ENCODE peak calls at places on chromosomes 6 and 20, in five cellular contexts. B is psoas muscle, Q is pancreas, R is astrocyte of the cerebellum, Z is AG04450. X is an unnamed sample.

GRCh38 chr6:10093282-10093681 is 321.6 kb downstream of the TFAP2A start:
- DNase-seq in Z (no peak), B (no peak), R (no peak), Q (no peak), X (no peak)

GRCh38 chr20:1390552-1391403 is 2.1 kb downstream of the FKBP1A start:
- DNase-seq in Z (no peak), Q (no peak), B (no peak), R (no peak), X (no peak)

GRCh38 chr6:166862287-166862977 is 93.9 kb downstream of the RNASET2 start:
- DNase-seq in R (no peak), Z (no peak), Q (peak; percentile 65), B (no peak), X (peak; percentile 7)

GRCh38 chr6:167824591-167825041 is 2.1 kb upstream of the AFDN start:
- DNase-seq in R (peak; percentile 19), Q (no peak), B (no peak), Z (no peak), X (no peak)

GRCh38 chr20:58695895-58696375 is 3.3 kb downstream of the NPEPL1 start:
- DNase-seq in Z (no peak), Q (no peak), B (no peak), R (no peak), X (no peak)

GRCh38 chr6:161237176-161237575 is 36.7 kb downstream of the AGPAT4 start:
- DNase-seq in R (no peak), Z (no peak), B (no peak), Q (no peak), X (no peak)

GRCh38 chr6:6332873-6333272 is 12.4 kb upstream of the F13A1 start:
- DNase-seq in Q (no peak), Z (no peak), B (no peak), R (no peak), X (no peak)

GRCh38 chr6:54366647-54367327 is 58.5 kb downstream of the TINAG start:
- DNase-seq in R (no peak), B (no peak), Z (no peak), Q (no peak), X (peak; percentile 50)

GRCh38 chr6:41181566-41181965 is 18.6 kb upstream of the TREM2 start:
- DNase-seq in Q (no peak), B (no peak), Z (no peak), R (no peak), X (no peak)

GRCh38 chr20:6735913-6736845 is 31.3 kb upstream of the BMP2 start:
- DNase-seq in Q (no peak), Z (no peak), R (no peak), B (no peak), X (peak; percentile 61)

GRCh38 chr6:135833806-135834205 is 17.7 kb upstream of the PDE7B start:
- DNase-seq in B (no peak), Z (no peak), R (no peak), Q (no peak), X (no peak)

GRCh38 chr6:170114187-170114945 is 176.5 kb downstream of the DLL1 start:
- DNase-seq in Q (peak; percentile 12), Z (no peak), R (no peak), B (peak; percentile 24), X (no peak)

GRCh38 chr20:15965165-15965564 is 608.1 kb downstream of the KIF16B start:
- DNase-seq in R (no peak), Z (no peak), Q (no peak), B (no peak), X (no peak)

GRCh38 chr6:119110601-119111548 is 32.4 kb upstream of the FAM184A start:
- DNase-seq in Z (no peak), R (peak; percentile 43), Q (no peak), B (no peak), X (peak; percentile 78)

GRCh38 chr6:149109397-149110070 is 208.0 kb upstream of the TAB2 start:
- DNase-seq in Q (no peak), B (no peak), R (no peak), Z (no peak), X (no peak)

GRCh38 chr6:104527761-104528415 is 331.8 kb downstream of the HACE1 start:
- DNase-seq in B (no peak), R (peak; percentile 26), Z (no peak), Q (peak; percentile 53), X (peak; percentile 77)

GRCh38 chr6:26336355-26337198 is 28.4 kb upstream of the BTN3A2 start:
- DNase-seq in R (no peak), Z (no peak), Q (no peak), B (no peak), X (peak; percentile 66)

GRCh38 chr20:9071976-9072726 is 3.3 kb downstream of the PLCB4 start:
- DNase-seq in Z (no peak), Q (no peak), B (no peak), R (no peak), X (no peak)

GRCh38 chr20:44154521-44155001 is 32.4 kb downstream of the JPH2 start:
- DNase-seq in R (no peak), B (no peak), Z (no peak), Q (no peak), X (no peak)

DNA sequence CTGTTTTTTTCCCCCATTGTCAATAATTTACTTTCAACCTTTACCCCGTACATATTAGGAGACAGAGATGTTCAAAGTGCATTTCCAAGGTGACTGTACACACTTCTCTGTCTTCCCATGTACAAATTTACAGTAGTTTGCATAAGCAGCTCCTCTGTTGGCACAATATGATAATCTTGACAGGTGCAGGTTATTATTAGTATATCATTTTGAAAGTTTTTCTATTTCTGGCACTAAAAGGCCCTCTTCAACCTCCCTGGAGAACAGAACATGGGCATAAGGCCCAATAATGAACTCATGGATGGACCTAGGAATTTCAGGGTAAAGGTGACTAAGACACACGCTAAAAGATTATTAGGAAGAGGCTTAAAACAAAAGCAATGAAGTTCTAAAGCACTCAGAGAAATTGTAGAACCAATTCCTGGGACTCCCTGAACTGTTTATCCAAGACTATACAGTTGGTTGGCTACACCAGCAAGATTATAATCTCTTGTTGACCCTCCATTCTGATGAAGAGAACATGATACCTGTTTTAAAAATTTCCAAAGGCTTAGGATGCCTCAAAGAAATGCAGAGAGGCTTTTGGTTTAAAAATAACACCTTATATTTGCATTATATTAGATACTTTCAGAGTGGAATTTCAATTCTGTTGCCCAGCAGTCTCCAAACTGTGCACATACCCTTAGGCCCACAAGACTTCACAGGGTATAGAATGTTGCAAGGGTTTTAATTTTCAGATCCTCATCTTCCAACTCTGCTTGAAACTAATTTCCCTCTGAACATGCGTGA is 1.1 kb downstream of the AIG1 start:
- DNase-seq in Z (no peak), B (no peak), Q (no peak), R (no peak), X (no peak)
- H3K4me3 ChIP-seq in Z (peak overlapping the region; percentile 89), B (peak overlapping the region; percentile 70), Q (no peak overlapping the region), R (peak overlapping the region; percentile 65), X (no peak overlapping the region)

GRCh38 chr6:89116702-89117101 is 1.2 kb downstream of the SRSF12 start:
- DNase-seq in Z (no peak), R (no peak), Q (no peak), B (no peak), X (no peak)
- H3K4me3 ChIP-seq in Z (no peak overlapping the region), R (peak overlapping the region; percentile 57), Q (peak overlapping the region; percentile 55), B (peak overlapping the region; percentile 80), X (no peak overlapping the region)

DNA sequence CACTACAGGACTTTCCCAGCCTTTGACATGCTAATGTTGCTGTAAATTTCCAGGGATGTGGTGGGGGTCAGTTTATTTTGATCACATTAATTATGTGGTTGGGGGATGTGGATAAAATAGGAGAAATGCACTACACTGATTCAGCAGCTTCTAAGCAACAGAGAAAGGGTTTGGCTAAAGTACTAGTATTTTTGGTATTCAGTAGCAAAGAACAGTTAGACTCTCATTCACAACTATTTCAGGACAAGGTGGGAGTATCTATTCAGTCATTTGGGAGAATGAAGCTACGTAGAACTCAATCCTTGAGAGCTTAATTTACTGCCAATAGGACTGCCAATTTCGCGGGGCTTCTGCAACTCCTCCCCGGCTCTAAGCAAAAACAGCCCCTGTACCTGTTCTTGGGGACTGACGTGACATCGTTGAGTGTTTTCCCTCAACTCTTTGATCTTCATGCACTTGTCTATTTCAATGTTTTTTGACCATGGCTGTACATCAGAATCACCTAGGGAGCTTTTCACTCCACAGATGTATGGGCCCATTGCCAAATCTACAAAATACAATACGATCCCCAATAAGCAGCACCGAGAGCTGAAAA is 94.8 kb upstream of the NHSL1 start:
- DNase-seq in Z (no peak), R (no peak), B (no peak), Q (no peak), X (no peak)
- H3K4me3 ChIP-seq in Z (no peak overlapping the region), R (no peak overlapping the region), B (no peak overlapping the region), Q (no peak overlapping the region), X (no peak overlapping the region)

GRCh38 chr20:41366546-41367392 is at the start of gene EMILIN3:
- DNase-seq in Q (no peak), Z (no peak), B (no peak), R (no peak), X (no peak)
- H3K4me3 ChIP-seq in Q (no peak within 1 kb of the TSS), Z (peak within 1 kb of the TSS; percentile 7), B (peak within 1 kb of the TSS; percentile 53), R (peak within 1 kb of the TSS; percentile 24), X (peak within 1 kb of the TSS; percentile 26)

GRCh38 chr20:37902504-37903313 is at the start of gene VSTM2L:
- DNase-seq in B (no peak), Z (peak; percentile 16), Q (peak; percentile 69), R (peak; percentile 29), X (peak; percentile 86)

GRCh38 chr20:37904008-37904675 is 1.2 kb downstream of the VSTM2L start:
- DNase-seq in Z (no peak), R (no peak), B (no peak), Q (no peak), X (no peak)

GRCh38 chr20:37901280-37901666 is 1.7 kb upstream of the VSTM2L start:
- DNase-seq in Q (no peak), R (no peak), Z (no peak), B (no peak), X (peak; percentile 39)

GRCh38 chr20:37903317-37904007 is 535 bp downstream of the VSTM2L start:
- DNase-seq in R (no peak), Z (no peak), B (no peak), Q (no peak), X (no peak)

DNA sequence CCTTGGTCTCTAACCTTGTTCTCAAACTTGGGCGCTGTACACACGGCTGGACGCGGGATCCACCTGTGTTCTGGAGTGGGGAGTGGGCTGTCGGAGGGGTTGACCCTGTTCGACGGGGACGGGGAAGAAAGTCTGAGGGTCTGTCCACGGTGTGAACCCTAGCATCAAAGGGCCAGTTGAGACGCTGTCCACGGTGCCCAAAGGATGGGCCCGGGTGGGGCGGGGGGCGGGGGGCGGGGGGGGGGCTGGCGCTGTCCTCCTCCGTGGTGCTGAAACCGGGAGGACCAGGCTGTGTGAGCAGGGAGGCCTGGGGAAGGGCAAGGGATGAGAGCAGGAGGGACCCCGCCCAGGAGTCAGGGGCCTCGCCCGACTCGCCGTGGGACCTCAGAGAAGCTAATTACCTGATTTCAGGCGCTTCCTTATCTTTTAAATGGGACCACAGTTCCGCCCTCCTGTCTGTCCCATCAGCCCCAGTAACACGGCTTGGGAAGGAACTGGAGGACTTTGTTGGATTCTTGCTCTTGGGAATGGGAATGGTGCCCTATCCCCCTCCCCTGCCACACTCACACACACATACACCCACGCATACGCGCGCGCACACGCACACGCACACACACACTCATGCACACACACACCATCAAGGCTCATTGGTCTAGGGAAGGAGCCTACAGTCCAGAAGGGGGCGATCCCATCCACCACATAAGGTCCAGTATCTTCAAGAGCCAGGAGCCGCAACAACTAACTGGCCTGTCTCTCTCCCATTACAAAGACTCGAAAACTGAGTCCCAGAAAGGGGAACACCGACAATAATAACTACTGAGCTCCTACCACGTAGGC is 1.0 kb upstream of the VSTM2L start:
- DNase-seq in R (peak; percentile 51), Q (no peak), Z (peak; percentile 3), B (no peak), X (peak; percentile 92)
- H3K4me3 ChIP-seq in R (peak overlapping the region; percentile 45), Q (no peak overlapping the region), Z (peak overlapping the region; percentile 48), B (peak overlapping the region; percentile 62), X (peak overlapping the region; percentile 62)

GRCh38 chr20:21019831-21020655 is 86.1 kb downstream of the LINC00237 start:
- DNase-seq in Z (no peak), B (no peak), R (no peak), Q (no peak), X (no peak)
- H3K4me3 ChIP-seq in Z (no peak overlapping the region), B (no peak overlapping the region), R (no peak overlapping the region), Q (no peak overlapping the region), X (no peak overlapping the region)